ENCODE peak calls at places on chromosomes 16 and 17, in ten cellular contexts. One of them, this sample, is unnamed.

GRCh38 chr17:5545051-5545987 is 39.0 kb downstream of the NLRP1 start:
- DNase-seq in HCT116: no peak
- DNase-seq in tibial nerve: no peak
- DNase-seq in psoas muscle: no peak
- DNase-seq in left ventricle myocardium inferior: no peak
- DNase-seq in heart left ventricle: no peak
- DNase-seq in cardiac fibroblast: no peak
- DNase-seq in lung: no peak
- DNase-seq in neural crest cell: no peak
- DNase-seq in WTC11: no peak
- DNase-seq in this sample: no peak

GRCh38 chr17:81049973-81050551 is 15.1 kb downstream of the BAIAP2 start:
- DNase-seq in HCT116: peak; percentile 91
- DNase-seq in tibial nerve: no peak
- DNase-seq in psoas muscle: peak; percentile 48
- DNase-seq in left ventricle myocardium inferior: peak; percentile 55
- DNase-seq in heart left ventricle: peak; percentile 67
- DNase-seq in cardiac fibroblast: no peak
- DNase-seq in lung: peak; percentile 74
- DNase-seq in neural crest cell: no peak
- DNase-seq in WTC11: no peak
- DNase-seq in this sample: no peak

GRCh38 chr17:40107266-40107980 is 7.0 kb upstream of the NR1D1 start:
- DNase-seq in HCT116: no peak
- DNase-seq in tibial nerve: no peak
- DNase-seq in psoas muscle: no peak
- DNase-seq in left ventricle myocardium inferior: peak; percentile 25
- DNase-seq in heart left ventricle: no peak
- DNase-seq in cardiac fibroblast: peak; percentile 42
- DNase-seq in lung: no peak
- DNase-seq in neural crest cell: no peak
- DNase-seq in WTC11: no peak
- DNase-seq in this sample: no peak

GRCh38 chr16:711548-712320 is 3.2 kb upstream of the METRN start:
- DNase-seq in HCT116: no peak
- DNase-seq in tibial nerve: no peak
- DNase-seq in psoas muscle: peak; percentile 80
- DNase-seq in left ventricle myocardium inferior: peak; percentile 75
- DNase-seq in heart left ventricle: peak; percentile 78
- DNase-seq in cardiac fibroblast: peak; percentile 70
- DNase-seq in lung: peak; percentile 72
- DNase-seq in neural crest cell: peak; percentile 86
- DNase-seq in WTC11: peak; percentile 90
- DNase-seq in this sample: peak; percentile 81

GRCh38 chr16:50263940-50264929 is 2.1 kb upstream of the ADCY7 start:
- DNase-seq in HCT116: no peak
- DNase-seq in tibial nerve: no peak
- DNase-seq in psoas muscle: no peak
- DNase-seq in left ventricle myocardium inferior: no peak
- DNase-seq in heart left ventricle: no peak
- DNase-seq in cardiac fibroblast: peak; percentile 53
- DNase-seq in lung: no peak
- DNase-seq in neural crest cell: no peak
- DNase-seq in WTC11: no peak
- DNase-seq in this sample: no peak

GRCh38 chr17:61002316-61002736 is 324.7 kb downstream of the BCAS3 start:
- DNase-seq in HCT116: peak; percentile 26
- DNase-seq in tibial nerve: no peak
- DNase-seq in psoas muscle: no peak
- DNase-seq in left ventricle myocardium inferior: no peak
- DNase-seq in heart left ventricle: no peak
- DNase-seq in cardiac fibroblast: peak; percentile 86
- DNase-seq in lung: no peak
- DNase-seq in neural crest cell: no peak
- DNase-seq in WTC11: no peak
- DNase-seq in this sample: no peak

GRCh38 chr16:50771366-50771765 is 29.5 kb downstream of the CYLD start:
- DNase-seq in HCT116: no peak
- DNase-seq in tibial nerve: no peak
- DNase-seq in psoas muscle: no peak
- DNase-seq in left ventricle myocardium inferior: no peak
- DNase-seq in heart left ventricle: no peak
- DNase-seq in cardiac fibroblast: peak; percentile 85
- DNase-seq in lung: no peak
- DNase-seq in neural crest cell: no peak
- DNase-seq in WTC11: no peak
- DNase-seq in this sample: no peak

GRCh38 chr17:8698142-8699050 is 46.2 kb downstream of the CCDC42 start:
- DNase-seq in HCT116: no peak
- DNase-seq in tibial nerve: no peak
- DNase-seq in psoas muscle: peak; percentile 58
- DNase-seq in left ventricle myocardium inferior: peak; percentile 50
- DNase-seq in heart left ventricle: peak; percentile 74
- DNase-seq in cardiac fibroblast: peak; percentile 40
- DNase-seq in lung: peak; percentile 38
- DNase-seq in neural crest cell: no peak
- DNase-seq in WTC11: no peak
- DNase-seq in this sample: no peak

GRCh38 chr17:50721194-50722010 is 2.0 kb downstream of the LUC7L3 start:
- DNase-seq in HCT116: no peak
- DNase-seq in tibial nerve: no peak
- DNase-seq in psoas muscle: no peak
- DNase-seq in left ventricle myocardium inferior: no peak
- DNase-seq in heart left ventricle: no peak
- DNase-seq in cardiac fibroblast: peak; percentile 24
- DNase-seq in lung: no peak
- DNase-seq in neural crest cell: no peak
- DNase-seq in WTC11: no peak
- DNase-seq in this sample: no peak

GRCh38 chr17:43524945-43525575 is 21.1 kb downstream of the ETV4 start:
- DNase-seq in HCT116: no peak
- DNase-seq in tibial nerve: no peak
- DNase-seq in psoas muscle: no peak
- DNase-seq in left ventricle myocardium inferior: no peak
- DNase-seq in heart left ventricle: no peak
- DNase-seq in cardiac fibroblast: peak; percentile 68
- DNase-seq in lung: no peak
- DNase-seq in neural crest cell: no peak
- DNase-seq in WTC11: no peak
- DNase-seq in this sample: no peak

DNA sequence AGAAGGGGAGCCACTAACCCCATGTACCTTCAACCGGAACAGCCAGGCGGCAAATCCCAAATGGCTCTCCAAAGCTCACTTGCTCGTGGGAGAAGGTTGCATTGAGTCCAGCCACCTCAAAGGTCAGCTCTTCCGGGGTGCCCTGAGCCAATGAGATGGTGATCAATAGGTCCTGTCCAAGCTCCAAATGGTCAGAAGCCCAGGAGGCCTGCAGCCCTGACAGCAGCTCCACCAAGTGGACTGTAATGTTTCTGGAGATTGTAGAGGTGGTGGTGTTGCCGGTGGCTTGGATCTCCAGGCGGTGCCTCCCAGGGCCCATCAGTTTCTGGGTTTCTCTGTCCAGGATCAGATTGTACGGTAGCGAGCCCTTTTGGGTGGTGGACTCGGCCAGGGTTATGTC is 39.9 kb upstream of the BCO1 start:
- DNase-seq in HCT116: no peak
- DNase-seq in tibial nerve: no peak
- DNase-seq in psoas muscle: no peak
- DNase-seq in left ventricle myocardium inferior: no peak
- DNase-seq in heart left ventricle: no peak
- DNase-seq in cardiac fibroblast: peak; percentile 22
- DNase-seq in lung: no peak
- DNase-seq in neural crest cell: no peak
- DNase-seq in WTC11: no peak
- DNase-seq in this sample: no peak
- TF ChIP-seq CTCF in HCT116: peak; percentile 37
- TF ChIP-seq CTCF in tibial nerve: no peak
- TF ChIP-seq CTCF in psoas muscle: no peak
- TF ChIP-seq CTCF in left ventricle myocardium inferior: peak; percentile 33
- TF ChIP-seq CTCF in heart left ventricle: no peak
- TF ChIP-seq CTCF in cardiac fibroblast: peak; percentile 28
- TF ChIP-seq CTCF in lung: no peak
- TF ChIP-seq CTCF in neural crest cell: no peak
- TF ChIP-seq CTCF in WTC11: no peak
- TF ChIP-seq CTCF in this sample: no peak

DNA sequence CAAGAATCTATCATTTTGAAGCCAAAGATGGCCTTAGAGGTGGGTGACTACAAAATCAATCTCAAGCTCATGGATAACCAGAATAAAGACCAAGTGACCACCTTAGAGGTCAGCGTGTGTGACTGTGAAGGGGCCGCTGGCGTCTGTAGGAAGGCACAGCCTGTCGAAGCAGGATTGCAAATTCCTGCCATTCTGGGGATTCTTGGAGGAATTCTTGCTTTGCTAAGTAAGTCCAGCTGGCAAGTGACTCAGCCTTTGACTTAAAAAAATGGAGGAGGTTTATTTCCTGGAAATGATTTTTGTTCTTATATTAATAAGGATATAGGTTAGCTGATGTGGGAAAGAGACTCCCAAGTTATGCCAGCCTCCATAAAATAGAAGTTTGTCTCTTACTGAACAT is 19.9 kb upstream of the TANGO6 start:
- DNase-seq in HCT116: no peak
- DNase-seq in tibial nerve: no peak
- DNase-seq in psoas muscle: no peak
- DNase-seq in left ventricle myocardium inferior: no peak
- DNase-seq in heart left ventricle: no peak
- DNase-seq in cardiac fibroblast: peak; percentile 94
- DNase-seq in lung: no peak
- DNase-seq in neural crest cell: no peak
- DNase-seq in WTC11: peak; percentile 18
- DNase-seq in this sample: no peak
- TF ChIP-seq CTCF in HCT116: no peak
- TF ChIP-seq CTCF in tibial nerve: no peak
- TF ChIP-seq CTCF in psoas muscle: no peak
- TF ChIP-seq CTCF in left ventricle myocardium inferior: no peak
- TF ChIP-seq CTCF in heart left ventricle: no peak
- TF ChIP-seq CTCF in cardiac fibroblast: no peak
- TF ChIP-seq CTCF in lung: no peak
- TF ChIP-seq CTCF in neural crest cell: no peak
- TF ChIP-seq CTCF in WTC11: no peak
- TF ChIP-seq CTCF in this sample: no peak

GRCh38 chr16:87734644-87735043 is 31.1 kb downstream of the KLHDC4 start:
- DNase-seq in HCT116: no peak
- DNase-seq in tibial nerve: no peak
- DNase-seq in psoas muscle: no peak
- DNase-seq in left ventricle myocardium inferior: no peak
- DNase-seq in heart left ventricle: no peak
- DNase-seq in cardiac fibroblast: no peak
- DNase-seq in lung: no peak
- DNase-seq in neural crest cell: no peak
- DNase-seq in WTC11: peak; percentile 19
- DNase-seq in this sample: no peak

GRCh38 chr16:87731607-87732006 is 34.2 kb downstream of the KLHDC4 start:
- DNase-seq in HCT116: no peak
- DNase-seq in tibial nerve: no peak
- DNase-seq in psoas muscle: no peak
- DNase-seq in left ventricle myocardium inferior: no peak
- DNase-seq in heart left ventricle: no peak
- DNase-seq in cardiac fibroblast: no peak
- DNase-seq in lung: no peak
- DNase-seq in neural crest cell: no peak
- DNase-seq in WTC11: no peak
- DNase-seq in this sample: no peak

GRCh38 chr16:87733190-87733589 is 32.6 kb downstream of the KLHDC4 start:
- DNase-seq in HCT116: no peak
- DNase-seq in tibial nerve: no peak
- DNase-seq in psoas muscle: no peak
- DNase-seq in left ventricle myocardium inferior: no peak
- DNase-seq in heart left ventricle: no peak
- DNase-seq in cardiac fibroblast: no peak
- DNase-seq in lung: no peak
- DNase-seq in neural crest cell: no peak
- DNase-seq in WTC11: no peak
- DNase-seq in this sample: no peak

GRCh38 chr16:87736003-87736382 is 29.8 kb downstream of the KLHDC4 start:
- DNase-seq in HCT116: no peak
- DNase-seq in tibial nerve: no peak
- DNase-seq in psoas muscle: no peak
- DNase-seq in left ventricle myocardium inferior: no peak
- DNase-seq in heart left ventricle: no peak
- DNase-seq in cardiac fibroblast: no peak
- DNase-seq in lung: no peak
- DNase-seq in neural crest cell: no peak
- DNase-seq in WTC11: no peak
- DNase-seq in this sample: no peak

GRCh38 chr16:87735270-87736002 is 30.4 kb downstream of the KLHDC4 start:
- DNase-seq in HCT116: no peak
- DNase-seq in tibial nerve: no peak
- DNase-seq in psoas muscle: no peak
- DNase-seq in left ventricle myocardium inferior: no peak
- DNase-seq in heart left ventricle: no peak
- DNase-seq in cardiac fibroblast: no peak
- DNase-seq in lung: no peak
- DNase-seq in neural crest cell: no peak
- DNase-seq in WTC11: no peak
- DNase-seq in this sample: no peak
- TF ChIP-seq CTCF in HCT116: no peak
- TF ChIP-seq CTCF in tibial nerve: no peak
- TF ChIP-seq CTCF in psoas muscle: no peak
- TF ChIP-seq CTCF in left ventricle myocardium inferior: no peak
- TF ChIP-seq CTCF in heart left ventricle: no peak
- TF ChIP-seq CTCF in cardiac fibroblast: no peak
- TF ChIP-seq CTCF in lung: no peak
- TF ChIP-seq CTCF in neural crest cell: no peak
- TF ChIP-seq CTCF in WTC11: no peak
- TF ChIP-seq CTCF in this sample: no peak

GRCh38 chr16:85879975-85880831 is 18.8 kb upstream of the IRF8 start:
- DNase-seq in HCT116: no peak
- DNase-seq in tibial nerve: no peak
- DNase-seq in psoas muscle: no peak
- DNase-seq in left ventricle myocardium inferior: no peak
- DNase-seq in heart left ventricle: no peak
- DNase-seq in cardiac fibroblast: no peak
- DNase-seq in lung: no peak
- DNase-seq in neural crest cell: no peak
- DNase-seq in WTC11: no peak
- DNase-seq in this sample: no peak

GRCh38 chr16:85882181-85882810 is 16.7 kb upstream of the IRF8 start:
- DNase-seq in HCT116: no peak
- DNase-seq in tibial nerve: no peak
- DNase-seq in psoas muscle: no peak
- DNase-seq in left ventricle myocardium inferior: no peak
- DNase-seq in heart left ventricle: no peak
- DNase-seq in cardiac fibroblast: no peak
- DNase-seq in lung: no peak
- DNase-seq in neural crest cell: no peak
- DNase-seq in WTC11: no peak
- DNase-seq in this sample: no peak

GRCh38 chr16:85878407-85878806 is 20.6 kb upstream of the IRF8 start:
- DNase-seq in HCT116: no peak
- DNase-seq in tibial nerve: no peak
- DNase-seq in psoas muscle: no peak
- DNase-seq in left ventricle myocardium inferior: no peak
- DNase-seq in heart left ventricle: no peak
- DNase-seq in cardiac fibroblast: no peak
- DNase-seq in lung: no peak
- DNase-seq in neural crest cell: no peak
- DNase-seq in WTC11: no peak
- DNase-seq in this sample: no peak

GRCh38 chr16:85881436-85881835 is 17.5 kb upstream of the IRF8 start:
- DNase-seq in HCT116: no peak
- DNase-seq in tibial nerve: no peak
- DNase-seq in psoas muscle: no peak
- DNase-seq in left ventricle myocardium inferior: no peak
- DNase-seq in heart left ventricle: no peak
- DNase-seq in cardiac fibroblast: no peak
- DNase-seq in lung: no peak
- DNase-seq in neural crest cell: no peak
- DNase-seq in WTC11: no peak
- DNase-seq in this sample: no peak

GRCh38 chr16:85878875-85879274 is 20.1 kb upstream of the IRF8 start:
- DNase-seq in HCT116: no peak
- DNase-seq in tibial nerve: no peak
- DNase-seq in psoas muscle: no peak
- DNase-seq in left ventricle myocardium inferior: no peak
- DNase-seq in heart left ventricle: peak; percentile 36
- DNase-seq in cardiac fibroblast: peak; percentile 81
- DNase-seq in lung: no peak
- DNase-seq in neural crest cell: no peak
- DNase-seq in WTC11: no peak
- DNase-seq in this sample: no peak
- TF ChIP-seq CTCF in HCT116: no peak
- TF ChIP-seq CTCF in tibial nerve: no peak
- TF ChIP-seq CTCF in psoas muscle: no peak
- TF ChIP-seq CTCF in left ventricle myocardium inferior: no peak
- TF ChIP-seq CTCF in heart left ventricle: no peak
- TF ChIP-seq CTCF in cardiac fibroblast: no peak
- TF ChIP-seq CTCF in lung: no peak
- TF ChIP-seq CTCF in neural crest cell: no peak
- TF ChIP-seq CTCF in WTC11: no peak
- TF ChIP-seq CTCF in this sample: no peak